ENCODE peak calls at places on chromosome 2, in six cellular contexts. W is DMS79, N is T follicular helper cell, V is naive B cell, O is T-cell, D is activated T-cell treated with anti-CD3 and anti-CD28 coated beads for 1 hour. Z is an unnamed sample.

GRCh38 chr2:236575501-236575900 is 5.9 kb downstream of the ACKR3 start:
- DNase-seq in W (no peak), N (no peak), V (no peak), O (no peak), D (no peak), Z (no peak)

GRCh38 chr2:102418421-102418961 is 4.5 kb upstream of the IL18RAP start:
- DNase-seq in W (no peak), N (no peak), V (no peak), O (no peak), D (no peak), Z (no peak)

GRCh38 chr2:49770919-49771318 is 616.6 kb upstream of the FSHR start:
- DNase-seq in W (no peak), N (no peak), V (no peak), O (no peak), D (no peak), Z (peak)

GRCh38 chr2:98823196-98824166 is 92.5 kb upstream of the MGAT4A start:
- DNase-seq in W (no peak), N (no peak), V (no peak), O (no peak), D (no peak), Z (no peak)

GRCh38 chr2:8491296-8492048 is 190.4 kb upstream of the ID2 start:
- DNase-seq in W (no peak), N (no peak), V (no peak), O (no peak), D (no peak), Z (no peak)

GRCh38 chr2:216736326-216736725 is 41.0 kb upstream of the IGFBP5 start:
- DNase-seq in W (no peak), N (no peak), V (no peak), O (no peak), D (no peak), Z (no peak)

GRCh38 chr2:126657636-126658315 is 1.8 kb downstream of the GYPC start:
- DNase-seq in W (no peak), N (peak), V (peak), O (peak), D (peak), Z (peak)

GRCh38 chr2:239425496-239426098 is 24.8 kb upstream of the HDAC4 start:
- DNase-seq in W (no peak), N (no peak), V (no peak), O (no peak), D (no peak), Z (no peak)